ENCODE peak calls at places on chromosome 4, in eight cellular contexts. M is PC-3, Y is LoVo, J is ecto neural progenitor cell, H is nucleus accumbens, I is activated T-cell treated with anti-CD3 and anti-CD28 coated beads for 1 hour, C is NCI-H1930, F is mesothelial cell of epicardium. V is an unnamed sample.

GRCh38 chr4:81425087-81425486 is 46.6 kb downstream of the RASGEF1B start:
- DNase-seq in J (no peak), Y (no peak), F (no peak), I (no peak), H (no peak), C (peak; percentile 18), M (no peak), V (no peak)

GRCh38 chr4:101037938-101038413 is 309.4 kb downstream of the PPP3CA start:
- DNase-seq in M (no peak), F (no peak), J (no peak), H (no peak), Y (no peak), C (no peak), I (no peak), V (no peak)

GRCh38 chr4:20883231-20883630 is 183.0 kb downstream of the PACRGL start:
- DNase-seq in C (no peak), Y (peak; percentile 2), J (no peak), I (no peak), M (no peak), H (no peak), F (no peak), V (no peak)

GRCh38 chr4:40722576-40723161 is 27.1 kb upstream of the NSUN7 start:
- DNase-seq in J (no peak), M (no peak), C (no peak), Y (no peak), H (no peak), I (no peak), F (no peak), V (no peak)

GRCh38 chr4:153713840-153714239 is 29.8 kb downstream of the TLR2 start:
- DNase-seq in I (no peak), H (no peak), F (no peak), C (no peak), Y (no peak), M (peak; percentile 83), J (no peak), V (no peak)

GRCh38 chr4:19803406-19803805 is 448.3 kb upstream of the SLIT2 start:
- DNase-seq in I (no peak), C (no peak), H (no peak), J (no peak), F (no peak), Y (no peak), M (peak; percentile 41), V (no peak)

GRCh38 chr4:7759635-7760034 is 180.0 kb downstream of the AFAP1 start:
- DNase-seq in C (no peak), H (no peak), J (no peak), Y (no peak), F (no peak), I (no peak), M (no peak), V (no peak)

GRCh38 chr4:112370466-112370865 is 73.3 kb downstream of the ALPK1 start:
- DNase-seq in C (no peak), H (no peak), J (no peak), M (no peak), F (no peak), I (no peak), Y (no peak), V (no peak)

GRCh38 chr4:5461477-5461876 is 246.9 kb downstream of the EVC2 start:
- DNase-seq in J (no peak), H (no peak), F (no peak), I (no peak), M (no peak), C (no peak), Y (no peak), V (no peak)

GRCh38 chr4:98994474-98995182 is 893 bp upstream of the METAP1 start:
- DNase-seq in F (no peak), C (no peak), H (no peak), J (no peak), I (no peak), M (no peak), Y (no peak), V (no peak)

GRCh38 chr4:15400911-15401671 is 26.7 kb upstream of the C1QTNF7 start:
- DNase-seq in M (peak; percentile 41), H (no peak), C (no peak), Y (no peak), F (no peak), J (no peak), I (no peak), V (peak; percentile 6)

GRCh38 chr4:21826071-21826470 is 122.5 kb downstream of the KCNIP4 start:
- DNase-seq in Y (no peak), J (no peak), F (no peak), M (no peak), C (no peak), I (no peak), H (no peak), V (no peak)

GRCh38 chr4:69813628-69814027 is 46.3 kb downstream of the SULT1E1 start:
- DNase-seq in J (no peak), Y (no peak), F (no peak), H (no peak), I (no peak), C (no peak), M (no peak), V (no peak)

GRCh38 chr4:77880784-77881183 is 18.2 kb downstream of the MRPL1 start:
- DNase-seq in H (no peak), J (no peak), C (no peak), I (no peak), M (no peak), Y (no peak), F (no peak), V (no peak)

GRCh38 chr4:24382381-24382780 is 202.0 kb downstream of the DHX15 start:
- DNase-seq in F (no peak), I (no peak), Y (peak; percentile 29), C (no peak), M (peak; percentile 57), H (no peak), J (no peak), V (no peak)

V was measured in CD4-positive, alpha-beta T cell.